ENCODE peak calls at places on chromosomes 12 and 14, in nine cellular contexts. Q is HuH-7.5; Z is NCI-H1105; O is RPMI7951; S is nephron progenitor cell; U is astrocyte of the spinal cord; E is stimulated activated naive CD8-positive, alpha-beta T cell treated with anti-CD3 and anti-CD28 coated beads, Interleukin-15, Interleukin-2, amounts not matched to agents 100 U/mL and 50 U/mL, for 24 hours; F is HEK293T; K is activated CD4-positive, alpha-beta T cell treated with anti-CD3 and anti-CD28 coated beads, Interleukin-2, amount 10 ng/mL, durations not matched to agents 7 days and 5 days. X is an unnamed sample.

GRCh38 chr14:100988411-100988900 is 84.9 kb upstream of the RTL1 start:
- DNase-seq in Q (no peak), Z (no peak), O (peak; percentile 7), S (no peak), U (no peak), E (no peak), F (no peak), K (no peak), X (no peak)

GRCh38 chr12:26938660-26939185 is 453 bp downstream of the FGFR1OP2 start:
- DNase-seq in Q (peak; percentile 20), Z (peak; percentile 55), O (no peak), S (peak; percentile 71), U (no peak), E (no peak), F (peak; percentile 13), K (peak; percentile 29), X (peak; percentile 88)

GRCh38 chr14:76352639-76353281 is 23.2 kb upstream of the ESRRB start:
- DNase-seq in Q (peak; percentile 68), Z (peak; percentile 61), O (peak; percentile 33), S (peak; percentile 95), U (peak; percentile 23), E (peak; percentile 77), F (peak; percentile 80), K (peak; percentile 56), X (no peak)

GRCh38 chr12:57342207-57342691 is 88.6 kb downstream of the R3HDM2 start:
- DNase-seq in Q (no peak), Z (no peak), O (no peak), S (peak; percentile 37), U (peak; percentile 17), E (no peak), F (peak; percentile 36), K (no peak), X (no peak)

GRCh38 chr12:26226629-26227375 is 31.4 kb downstream of the SSPN start:
- DNase-seq in Q (no peak), Z (peak; percentile 64), O (peak; percentile 71), S (peak; percentile 60), U (peak; percentile 31), E (peak; percentile 12), F (peak; percentile 58), K (no peak), X (no peak)

GRCh38 chr12:57738661-57739237 is at the start of gene AGAP2:
- DNase-seq in Q (no peak), Z (peak; percentile 35), O (peak; percentile 21), S (peak; percentile 51), U (no peak), E (no peak), F (peak; percentile 70), K (no peak), X (no peak)

GRCh38 chr12:46108721-46109120 is 118.3 kb upstream of the SCAF11 start:
- DNase-seq in Q (no peak), Z (no peak), O (no peak), S (no peak), U (no peak), E (no peak), F (no peak), K (no peak), X (no peak)

GRCh38 chr14:93033983-93034670 is 81.6 kb downstream of the ITPK1 start:
- DNase-seq in Q (no peak), Z (no peak), O (no peak), S (peak; percentile 39), U (no peak), E (peak; percentile 69), F (peak; percentile 35), K (peak; percentile 50), X (no peak)

GRCh38 chr14:60884134-60884533 is 96.7 kb downstream of the TRMT5 start:
- DNase-seq in Q (no peak), Z (no peak), O (no peak), S (no peak), U (no peak), E (no peak), F (no peak), K (no peak), X (no peak)